ENCODE peak calls at places on chromosomes 11 and 22, in seven cellular contexts. One of them, this sample, is unnamed.

GRCh38 chr22:49182416-49182815 is 645.3 kb downstream of the BRD1 start:
- DNase-seq in AG10803: no peak
- DNase-seq in RWPE1: no peak
- DNase-seq in fibroblast of lung: no peak
- DNase-seq in GM13977: no peak
- DNase-seq in NB4: no peak
- DNase-seq in heart right ventricle: no peak
- DNase-seq in this sample: no peak

GRCh38 chr22:42964994-42965699 is 49.8 kb downstream of the PACSIN2 start:
- DNase-seq in AG10803: peak; percentile 49
- DNase-seq in RWPE1: no peak
- DNase-seq in fibroblast of lung: no peak
- DNase-seq in GM13977: peak; percentile 51
- DNase-seq in NB4: no peak
- DNase-seq in heart right ventricle: no peak
- DNase-seq in this sample: peak; percentile 52

GRCh38 chr11:12853652-12854296 is 155.3 kb upstream of the RASSF10 start:
- DNase-seq in AG10803: no peak
- DNase-seq in RWPE1: no peak
- DNase-seq in fibroblast of lung: no peak
- DNase-seq in GM13977: no peak
- DNase-seq in NB4: no peak
- DNase-seq in heart right ventricle: no peak
- DNase-seq in this sample: no peak

GRCh38 chr11:71470956-71471355 is 18.0 kb downstream of the NADSYN1 start:
- DNase-seq in AG10803: no peak
- DNase-seq in RWPE1: no peak
- DNase-seq in fibroblast of lung: no peak
- DNase-seq in GM13977: no peak
- DNase-seq in NB4: no peak
- DNase-seq in heart right ventricle: no peak
- DNase-seq in this sample: no peak

GRCh38 chr11:71372693-71373657 is 75.2 kb downstream of the DHCR7 start:
- DNase-seq in AG10803: peak; percentile 42
- DNase-seq in RWPE1: peak; percentile 41
- DNase-seq in fibroblast of lung: peak; percentile 19
- DNase-seq in GM13977: no peak
- DNase-seq in NB4: peak; percentile 14
- DNase-seq in heart right ventricle: no peak
- DNase-seq in this sample: peak; percentile 18

GRCh38 chr22:24054356-24054755 is 43.3 kb downstream of the CABIN1 start:
- DNase-seq in AG10803: peak; percentile 11
- DNase-seq in RWPE1: no peak
- DNase-seq in fibroblast of lung: peak; percentile 54
- DNase-seq in GM13977: no peak
- DNase-seq in NB4: no peak
- DNase-seq in heart right ventricle: no peak
- DNase-seq in this sample: no peak

GRCh38 chr11:102252339-102252891 is 64.9 kb upstream of the BIRC3 start:
- DNase-seq in AG10803: peak; percentile 53
- DNase-seq in RWPE1: no peak
- DNase-seq in fibroblast of lung: peak; percentile 51
- DNase-seq in GM13977: no peak
- DNase-seq in NB4: no peak
- DNase-seq in heart right ventricle: no peak
- DNase-seq in this sample: no peak

GRCh38 chr11:122523841-122524531 is 131.5 kb upstream of the UBASH3B start:
- DNase-seq in AG10803: peak; percentile 64
- DNase-seq in RWPE1: no peak
- DNase-seq in fibroblast of lung: peak; percentile 20
- DNase-seq in GM13977: no peak
- DNase-seq in NB4: peak; percentile 18
- DNase-seq in heart right ventricle: no peak
- DNase-seq in this sample: peak; percentile 28

GRCh38 chr22:21937821-21938070 is 14.9 kb downstream of the PPM1F start:
- DNase-seq in AG10803: peak; percentile 97
- DNase-seq in RWPE1: no peak
- DNase-seq in fibroblast of lung: peak; percentile 91
- DNase-seq in GM13977: no peak
- DNase-seq in NB4: no peak
- DNase-seq in heart right ventricle: peak; percentile 68
- DNase-seq in this sample: no peak

GRCh38 chr11:18243783-18244362 is 4.6 kb downstream of the SAA2 start:
- DNase-seq in AG10803: peak; percentile 75
- DNase-seq in RWPE1: peak; percentile 46
- DNase-seq in fibroblast of lung: peak; percentile 56
- DNase-seq in GM13977: peak; percentile 47
- DNase-seq in NB4: peak; percentile 77
- DNase-seq in heart right ventricle: no peak
- DNase-seq in this sample: peak; percentile 86

GRCh38 chr11:19447150-19447566 is 206.4 kb upstream of the E2F8 start:
- DNase-seq in AG10803: peak; percentile 26
- DNase-seq in RWPE1: no peak
- DNase-seq in fibroblast of lung: peak; percentile 68
- DNase-seq in GM13977: no peak
- DNase-seq in NB4: no peak
- DNase-seq in heart right ventricle: no peak
- DNase-seq in this sample: no peak

GRCh38 chr11:37115963-37116362 is 517.9 kb upstream of the RAG2 start:
- DNase-seq in AG10803: no peak
- DNase-seq in RWPE1: no peak
- DNase-seq in fibroblast of lung: no peak
- DNase-seq in GM13977: no peak
- DNase-seq in NB4: peak; percentile 4
- DNase-seq in heart right ventricle: no peak
- DNase-seq in this sample: no peak
- TF ChIP-seq CTCF in AG10803: no peak
- TF ChIP-seq CTCF in RWPE1: no peak
- TF ChIP-seq CTCF in fibroblast of lung: no peak
- TF ChIP-seq CTCF in GM13977: no peak
- TF ChIP-seq CTCF in NB4: no peak
- TF ChIP-seq CTCF in heart right ventricle: no peak
- TF ChIP-seq CTCF in this sample: no peak

GRCh38 chr11:45089251-45089650 is 57.2 kb upstream of the PRDM11 start:
- DNase-seq in AG10803: peak; percentile 100
- DNase-seq in RWPE1: peak; percentile 50
- DNase-seq in fibroblast of lung: peak; percentile 99
- DNase-seq in GM13977: no peak
- DNase-seq in NB4: no peak
- DNase-seq in heart right ventricle: peak; percentile 82
- DNase-seq in this sample: peak; percentile 86

GRCh38 chr11:45090607-45091006 is 55.8 kb upstream of the PRDM11 start:
- DNase-seq in AG10803: no peak
- DNase-seq in RWPE1: no peak
- DNase-seq in fibroblast of lung: no peak
- DNase-seq in GM13977: no peak
- DNase-seq in NB4: no peak
- DNase-seq in heart right ventricle: no peak
- DNase-seq in this sample: no peak

GRCh38 chr11:45087761-45088160 is 58.7 kb upstream of the PRDM11 start:
- DNase-seq in AG10803: no peak
- DNase-seq in RWPE1: no peak
- DNase-seq in fibroblast of lung: no peak
- DNase-seq in GM13977: no peak
- DNase-seq in NB4: peak; percentile 68
- DNase-seq in heart right ventricle: no peak
- DNase-seq in this sample: no peak

GRCh38 chr11:45091563-45092392 is 54.7 kb upstream of the PRDM11 start:
- DNase-seq in AG10803: peak; percentile 77
- DNase-seq in RWPE1: no peak
- DNase-seq in fibroblast of lung: peak; percentile 51
- DNase-seq in GM13977: no peak
- DNase-seq in NB4: peak; percentile 66
- DNase-seq in heart right ventricle: peak; percentile 33
- DNase-seq in this sample: no peak

GRCh38 chr11:45089845-45090499 is 56.5 kb upstream of the PRDM11 start:
- DNase-seq in AG10803: peak; percentile 72
- DNase-seq in RWPE1: peak; percentile 24
- DNase-seq in fibroblast of lung: peak; percentile 63
- DNase-seq in GM13977: no peak
- DNase-seq in NB4: peak; percentile 88
- DNase-seq in heart right ventricle: no peak
- DNase-seq in this sample: peak; percentile 46
- TF ChIP-seq CTCF in AG10803: peak; percentile 48
- TF ChIP-seq CTCF in RWPE1: no peak
- TF ChIP-seq CTCF in fibroblast of lung: peak; percentile 9
- TF ChIP-seq CTCF in GM13977: no peak
- TF ChIP-seq CTCF in NB4: peak; percentile 46
- TF ChIP-seq CTCF in heart right ventricle: peak; percentile 25
- TF ChIP-seq CTCF in this sample: no peak

GRCh38 chr11:256952-257737 is 20.4 kb downstream of the PSMD13 start:
- DNase-seq in AG10803: no peak
- DNase-seq in RWPE1: no peak
- DNase-seq in fibroblast of lung: no peak
- DNase-seq in GM13977: peak; percentile 48
- DNase-seq in NB4: peak; percentile 48
- DNase-seq in heart right ventricle: no peak
- DNase-seq in this sample: no peak

GRCh38 chr11:255816-256215 is 19.0 kb downstream of the PSMD13 start:
- DNase-seq in AG10803: no peak
- DNase-seq in RWPE1: no peak
- DNase-seq in fibroblast of lung: no peak
- DNase-seq in GM13977: no peak
- DNase-seq in NB4: no peak
- DNase-seq in heart right ventricle: no peak
- DNase-seq in this sample: no peak

GRCh38 chr11:255176-255575 is 18.4 kb downstream of the PSMD13 start:
- DNase-seq in AG10803: peak; percentile 19
- DNase-seq in RWPE1: no peak
- DNase-seq in fibroblast of lung: no peak
- DNase-seq in GM13977: no peak
- DNase-seq in NB4: no peak
- DNase-seq in heart right ventricle: no peak
- DNase-seq in this sample: peak; percentile 21

GRCh38 chr11:259374-259773 is 18.8 kb upstream of the NLRP6 start:
- DNase-seq in AG10803: no peak
- DNase-seq in RWPE1: no peak
- DNase-seq in fibroblast of lung: no peak
- DNase-seq in GM13977: no peak
- DNase-seq in NB4: no peak
- DNase-seq in heart right ventricle: no peak
- DNase-seq in this sample: no peak

DNA sequence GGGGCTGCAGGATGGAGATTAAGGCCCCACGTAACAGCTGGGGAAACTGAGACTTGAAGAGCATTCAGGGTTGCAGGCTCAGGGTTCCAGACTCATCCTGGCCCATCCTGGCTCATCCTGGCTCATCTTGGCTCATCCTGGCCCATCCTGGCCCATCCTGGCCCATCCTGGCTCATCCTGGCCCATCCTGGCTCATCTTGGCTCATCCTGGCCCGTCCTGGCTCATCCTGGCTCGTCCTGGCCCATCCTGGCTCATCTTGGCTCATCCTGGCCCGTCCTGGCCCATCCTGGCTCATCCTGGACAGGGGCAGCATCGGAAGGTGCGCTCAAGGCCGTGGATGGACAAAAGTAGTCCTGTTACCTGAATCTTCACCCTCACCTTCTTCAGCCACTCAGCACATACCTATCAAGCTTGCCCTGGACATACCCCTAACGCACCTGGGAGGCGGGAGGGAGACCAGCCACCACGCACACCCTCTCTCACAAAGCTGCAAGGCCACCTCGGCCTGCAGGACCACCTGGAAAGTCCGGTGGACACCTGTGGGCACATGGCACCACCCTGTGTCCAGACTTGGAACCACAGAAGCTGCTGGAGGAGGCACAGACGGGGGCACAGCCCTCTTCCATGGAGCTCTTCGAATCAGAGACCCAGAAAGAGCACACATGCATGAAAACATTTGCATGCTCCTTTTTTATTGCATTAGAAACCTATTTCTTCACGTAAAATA is 20.3 kb upstream of the NLRP6 start:
- DNase-seq in AG10803: no peak
- DNase-seq in RWPE1: no peak
- DNase-seq in fibroblast of lung: no peak
- DNase-seq in GM13977: peak; percentile 38
- DNase-seq in NB4: peak; percentile 22
- DNase-seq in heart right ventricle: no peak
- DNase-seq in this sample: no peak
- TF ChIP-seq CTCF in AG10803: no peak
- TF ChIP-seq CTCF in RWPE1: no peak
- TF ChIP-seq CTCF in fibroblast of lung: no peak
- TF ChIP-seq CTCF in GM13977: peak; percentile 52
- TF ChIP-seq CTCF in NB4: no peak
- TF ChIP-seq CTCF in heart right ventricle: no peak
- TF ChIP-seq CTCF in this sample: peak; percentile 19

GRCh38 chr11:35418847-35419712 is at the start of gene SLC1A2:
- DNase-seq in AG10803: peak; percentile 36
- DNase-seq in RWPE1: no peak
- DNase-seq in fibroblast of lung: peak; percentile 23
- DNase-seq in GM13977: peak; percentile 36
- DNase-seq in NB4: no peak
- DNase-seq in heart right ventricle: peak; percentile 25
- DNase-seq in this sample: no peak
- TF ChIP-seq CTCF in AG10803: no peak
- TF ChIP-seq CTCF in RWPE1: peak; percentile 14
- TF ChIP-seq CTCF in fibroblast of lung: no peak
- TF ChIP-seq CTCF in GM13977: no peak
- TF ChIP-seq CTCF in NB4: no peak
- TF ChIP-seq CTCF in heart right ventricle: no peak
- TF ChIP-seq CTCF in this sample: no peak

GRCh38 chr11:127651175-127651887 is 650.8 kb upstream of the KIRREL3 start:
- DNase-seq in AG10803: peak; percentile 55
- DNase-seq in RWPE1: no peak
- DNase-seq in fibroblast of lung: peak; percentile 94
- DNase-seq in GM13977: no peak
- DNase-seq in NB4: no peak
- DNase-seq in heart right ventricle: no peak
- DNase-seq in this sample: no peak

GRCh38 chr11:127648604-127649003 is 648.0 kb upstream of the KIRREL3 start:
- DNase-seq in AG10803: no peak
- DNase-seq in RWPE1: no peak
- DNase-seq in fibroblast of lung: no peak
- DNase-seq in GM13977: no peak
- DNase-seq in NB4: no peak
- DNase-seq in heart right ventricle: no peak
- DNase-seq in this sample: no peak

GRCh38 chr11:127651888-127652221 is 651.3 kb upstream of the KIRREL3 start:
- DNase-seq in AG10803: no peak
- DNase-seq in RWPE1: no peak
- DNase-seq in fibroblast of lung: peak; percentile 51
- DNase-seq in GM13977: no peak
- DNase-seq in NB4: no peak
- DNase-seq in heart right ventricle: no peak
- DNase-seq in this sample: no peak

GRCh38 chr11:127649958-127650357 is 649.4 kb upstream of the KIRREL3 start:
- DNase-seq in AG10803: no peak
- DNase-seq in RWPE1: no peak
- DNase-seq in fibroblast of lung: no peak
- DNase-seq in GM13977: no peak
- DNase-seq in NB4: no peak
- DNase-seq in heart right ventricle: no peak
- DNase-seq in this sample: no peak

DNA sequence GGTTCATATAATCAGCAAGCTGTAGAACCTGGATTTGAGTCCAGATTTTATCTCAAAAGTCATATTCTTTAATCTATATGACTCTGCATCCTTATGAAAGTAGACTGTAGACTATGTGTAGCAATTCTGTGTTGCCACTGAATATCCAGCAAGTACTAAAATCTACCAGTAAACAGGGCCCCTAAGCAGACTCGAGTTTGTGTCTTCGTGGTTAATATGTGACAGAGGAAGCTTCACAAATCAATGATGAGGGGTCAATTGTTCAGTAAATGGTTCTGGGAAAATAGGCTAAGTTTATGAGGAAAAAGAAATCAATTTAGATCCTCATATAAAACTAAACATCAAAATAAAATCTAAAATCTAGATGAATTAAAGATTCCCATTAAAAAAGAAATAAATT is 648.5 kb upstream of the KIRREL3 start:
- DNase-seq in AG10803: no peak
- DNase-seq in RWPE1: no peak
- DNase-seq in fibroblast of lung: no peak
- DNase-seq in GM13977: no peak
- DNase-seq in NB4: no peak
- DNase-seq in heart right ventricle: no peak
- DNase-seq in this sample: no peak
- TF ChIP-seq CTCF in AG10803: no peak
- TF ChIP-seq CTCF in RWPE1: no peak
- TF ChIP-seq CTCF in fibroblast of lung: no peak
- TF ChIP-seq CTCF in GM13977: no peak
- TF ChIP-seq CTCF in NB4: no peak
- TF ChIP-seq CTCF in heart right ventricle: no peak
- TF ChIP-seq CTCF in this sample: no peak

This sample was measured in MCF 10A.